ENCODE peak calls at places on chromosome 5, in ten cellular contexts. U is astrocyte of the spinal cord, O is progenitor cell of endocrine pancreas, P is HFF-Myc, B is psoas muscle, H is PC-9, W is tibial artery, M is heart left ventricle, F is fibroblast of the aortic adventitia, T is WTC11. V is an unnamed sample.

GRCh38 chr5:180900178-180900577 is 1.2 kb downstream of the BTNL8 start:
- DNase-seq in T (no peak), H (no peak), W (no peak), F (no peak), P (no peak), U (no peak), M (no peak), O (no peak), B (no peak), V (no peak)

GRCh38 chr5:136836093-136836492 is 470.7 kb upstream of the TRPC7 start:
- DNase-seq in U (no peak), M (no peak), T (no peak), W (no peak), P (no peak), B (no peak), F (no peak), O (no peak), H (no peak), V (no peak)

GRCh38 chr5:50300878-50301277 is 140.2 kb downstream of the EMB start:
- DNase-seq in T (no peak), F (no peak), O (no peak), P (no peak), U (no peak), W (no peak), H (no peak), B (no peak), M (no peak), V (no peak)

GRCh38 chr5:74063821-74064598 is 438.0 kb downstream of the ARHGEF28 start:
- DNase-seq in T (no peak), P (peak; percentile 74), W (no peak), F (peak; percentile 60), H (peak; percentile 70), O (no peak), B (no peak), U (peak; percentile 77), M (no peak), V (no peak)

GRCh38 chr5:72523960-72524582 is 16.9 kb upstream of the ZNF366 start:
- DNase-seq in M (no peak), B (no peak), W (no peak), O (no peak), F (peak; percentile 94), U (peak; percentile 87), H (no peak), T (no peak), P (peak; percentile 55), V (no peak)

GRCh38 chr5:59209758-59210359 is 627.0 kb downstream of the RAB3C start:
- DNase-seq in T (no peak), H (no peak), U (peak; percentile 9), P (peak; percentile 97), M (no peak), O (no peak), B (no peak), W (no peak), F (no peak), V (no peak)

GRCh38 chr5:1297243-1297642 is 2.4 kb upstream of the TERT start:
- DNase-seq in M (no peak), O (no peak), T (no peak), P (no peak), W (no peak), B (peak; percentile 19), H (no peak), U (no peak), F (no peak), V (no peak)

GRCh38 chr5:20683241-20683940 is 695.4 kb upstream of the CDH18 start:
- DNase-seq in M (no peak), B (no peak), T (no peak), W (no peak), P (no peak), F (no peak), O (no peak), H (no peak), U (no peak), V (no peak)

GRCh38 chr5:11415751-11416150 is 488.5 kb downstream of the CTNND2 start:
- DNase-seq in H (no peak), M (no peak), O (no peak), B (no peak), W (no peak), T (no peak), U (peak; percentile 10), F (no peak), P (no peak), V (no peak)

GRCh38 chr5:160938532-160938931 is 86.5 kb upstream of the ATP10B start:
- DNase-seq in M (peak; percentile 33), F (no peak), B (no peak), U (no peak), H (peak; percentile 15), W (no peak), O (no peak), T (no peak), P (no peak), V (no peak)

GRCh38 chr5:43661102-43661501 is 58.1 kb downstream of the NNT start:
- DNase-seq in T (peak; percentile 17), B (no peak), F (peak; percentile 72), W (no peak), U (peak; percentile 48), O (no peak), P (no peak), M (no peak), H (peak; percentile 25), V (peak; percentile 27)

GRCh38 chr5:86979801-86980510 is 287.7 kb upstream of the RASA1 start:
- DNase-seq in H (no peak), T (no peak), M (no peak), P (peak; percentile 74), B (no peak), O (no peak), W (no peak), U (peak; percentile 69), F (peak; percentile 92), V (no peak)

GRCh38 chr5:176912115-176912514 is 13.0 kb upstream of the HK3 start:
- DNase-seq in F (no peak), U (no peak), T (no peak), O (no peak), H (no peak), W (no peak), B (no peak), P (no peak), M (no peak), V (no peak)

GRCh38 chr5:176915906-176916305 is 16.8 kb upstream of the HK3 start:
- DNase-seq in F (no peak), H (no peak), W (no peak), P (no peak), M (no peak), O (no peak), B (no peak), T (no peak), U (no peak), V (no peak)

GRCh38 chr5:176921669-176922196 is 22.6 kb upstream of the HK3 start:
- DNase-seq in O (no peak), H (no peak), F (no peak), W (no peak), T (no peak), U (peak; percentile 7), B (no peak), M (no peak), P (no peak), V (no peak)

GRCh38 chr5:176918613-176919012 is 19.5 kb upstream of the HK3 start:
- DNase-seq in H (no peak), M (no peak), B (no peak), P (no peak), T (no peak), W (no peak), O (no peak), U (no peak), F (no peak), V (no peak)

GRCh38 chr5:176916337-176916736 is 17.2 kb upstream of the HK3 start:
- DNase-seq in P (no peak), B (no peak), M (no peak), T (no peak), U (peak; percentile 6), H (peak; percentile 18), F (no peak), O (no peak), W (no peak), V (no peak)
- TF ChIP-seq CTCF in P (no peak), B (no peak), M (no peak), T (no peak), U (no peak), H (no peak), F (no peak), O (no peak), W (no peak), V (no peak)

DNA sequence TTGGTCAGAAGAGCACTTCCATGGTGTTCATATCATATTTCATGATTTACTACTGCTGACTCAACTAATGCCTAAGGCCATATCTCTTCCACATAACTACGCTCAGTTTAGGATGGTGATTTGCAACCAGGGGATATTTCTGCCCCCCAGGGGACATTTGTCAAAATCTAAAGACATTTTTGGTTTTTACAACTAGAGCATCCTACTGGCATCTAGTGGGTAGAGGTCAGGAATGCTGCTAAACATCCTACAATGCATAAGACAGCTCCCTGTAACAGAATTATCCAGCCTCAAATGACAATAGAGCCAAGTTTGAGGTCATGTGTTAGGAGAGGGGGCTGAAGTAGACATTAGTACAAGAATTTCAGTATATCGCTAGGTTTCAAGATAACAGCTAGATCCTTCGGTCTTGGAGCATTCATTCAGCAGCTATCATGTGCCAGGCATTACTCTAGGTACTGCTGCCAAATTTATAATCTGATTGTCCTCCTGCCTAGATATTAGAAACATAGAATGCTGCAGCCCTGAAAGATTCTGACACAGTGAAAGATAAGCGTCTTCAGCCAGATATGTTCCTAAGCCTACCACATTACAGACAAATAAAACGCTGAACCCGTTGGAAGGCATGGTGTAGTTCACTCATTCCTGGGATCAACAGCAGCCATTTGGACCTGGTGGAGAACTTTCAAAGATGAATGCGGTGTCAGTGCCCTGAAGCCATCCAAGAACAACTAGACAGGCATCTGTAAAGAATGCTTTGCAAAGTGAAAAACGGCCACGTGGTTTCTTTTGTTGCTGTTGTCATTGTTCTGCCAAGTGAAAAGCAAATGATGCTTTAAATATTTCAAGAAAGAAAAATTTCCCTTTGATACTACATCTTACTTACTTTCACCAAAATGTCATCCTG is 55.5 kb upstream of the FST start:
- DNase-seq in F (peak; percentile 98), P (no peak), M (no peak), U (no peak), B (no peak), T (no peak), W (no peak), O (no peak), H (no peak), V (no peak)
- TF ChIP-seq CTCF in F (peak; percentile 2), P (no peak), M (no peak), U (no peak), B (no peak), T (no peak), W (no peak), O (no peak), H (no peak), V (no peak)

DNA sequence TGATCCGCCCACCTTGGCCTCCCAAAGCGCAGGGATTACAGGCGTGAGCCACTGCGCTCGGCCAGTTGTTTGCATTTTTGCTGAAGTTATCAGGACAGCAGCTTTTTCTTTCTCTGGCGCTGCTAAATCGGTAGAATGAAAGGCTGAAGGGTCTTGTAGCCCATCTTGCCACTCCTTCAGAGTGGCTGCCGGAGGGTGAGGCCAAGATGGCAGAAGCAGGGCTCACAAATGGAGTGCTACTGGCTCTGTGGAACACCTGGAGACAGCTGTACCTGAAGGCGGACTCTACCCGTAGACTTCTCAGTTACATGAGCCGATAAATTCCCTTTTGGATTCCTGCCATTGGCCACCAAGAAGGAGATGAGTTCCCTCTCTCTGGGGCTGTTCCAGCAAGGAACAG is 22.0 kb downstream of the STK10 start:
- DNase-seq in W (no peak), M (no peak), B (no peak), U (no peak), O (no peak), T (no peak), F (no peak), H (no peak), P (no peak), V (no peak)
- TF ChIP-seq CTCF in W (no peak), M (no peak), B (no peak), U (no peak), O (no peak), T (no peak), F (no peak), H (no peak), P (no peak), V (no peak)

GRCh38 chr5:24005384-24005783 is 498.0 kb downstream of the PRDM9 start:
- DNase-seq in M (no peak), O (no peak), U (no peak), T (no peak), H (no peak), P (no peak), B (no peak), F (no peak), W (no peak), V (no peak)
- TF ChIP-seq CTCF in M (no peak), O (peak; percentile 42), U (no peak), T (no peak), H (peak; percentile 20), P (no peak), B (no peak), F (no peak), W (no peak), V (no peak)